ENCODE peak calls at places on chromosomes 11 and 22, in eight cellular contexts. P is HCT116, F is endothelial cell of umbilical vein, B is SK-N-SH, O is K562, D is H1, S is HepG2, I is GM12878. R is an unnamed sample. For H4K20me1, the result is how much of the 10 kb centered on the place peaks cover.

GRCh38 chr22:50286275-50286674 is 16.1 kb upstream of the MAPK11 start:
- DNase-seq in P (no peak), F (no peak), B (no peak), O (no peak), D (no peak), S (no peak), I (no peak), R (no peak)

GRCh38 chr11:104091281-104092071 is 55.0 kb downstream of the DDI1 start:
- DNase-seq in P (no peak), F (no peak), B (no peak), O (no peak), D (no peak), S (no peak), I (no peak), R (no peak)

GRCh38 chr22:50545522-50546325 is at the start of gene KLHDC7B:
- DNase-seq in P (no peak), F (no peak), B (peak), O (no peak), D (no peak), S (no peak), I (no peak), R (no peak)

GRCh38 chr22:42959472-42960145 is 55.3 kb downstream of the PACSIN2 start:
- DNase-seq in P (no peak), F (peak), B (peak), O (peak), D (no peak), S (peak), I (no peak), R (peak)

GRCh38 chr11:70460111-70460510 is 61.8 kb downstream of the CTTN start:
- DNase-seq in P (no peak), F (no peak), B (no peak), O (no peak), D (no peak), S (no peak), I (no peak), R (no peak)

GRCh38 chr11:120424970-120425332 is 86.6 kb upstream of the GRIK4 start:
- DNase-seq in P (no peak), F (no peak), B (no peak), O (no peak), D (no peak), S (no peak), I (no peak), R (no peak)

GRCh38 chr22:37259540-37260029 is 15.5 kb upstream of the RAC2 start:
- DNase-seq in P (peak), F (peak), B (peak), O (peak), D (peak), S (no peak), I (no peak), R (peak)

GRCh38 chr22:24455751-24456426 is 28.5 kb downstream of the ADORA2A start:
- DNase-seq in P (no peak), F (peak), B (no peak), O (no peak), D (no peak), S (peak), I (no peak), R (no peak)

GRCh38 chr11:72409458-72409857 is 24.9 kb downstream of the CLPB start:
- DNase-seq in P (no peak), F (no peak), B (no peak), O (no peak), D (no peak), S (no peak), I (no peak), R (no peak)

GRCh38 chr22:40414838-40415505 is 44.6 kb downstream of the SGSM3 start:
- DNase-seq in P (no peak), F (no peak), B (peak), O (no peak), D (no peak), S (no peak), I (no peak), R (no peak)

GRCh38 chr11:106424111-106424510 is 346.6 kb downstream of the AASDHPPT start:
- DNase-seq in P (no peak), F (no peak), B (no peak), O (no peak), D (no peak), S (no peak), I (no peak), R (no peak)

GRCh38 chr11:80330302-80330701 is 889.5 kb upstream of the TENM4 start:
- DNase-seq in P (no peak), F (peak), B (no peak), O (no peak), D (no peak), S (no peak), I (no peak), R (no peak)

GRCh38 chr22:48737461-48738203 is 1090.0 kb downstream of the BRD1 start:
- DNase-seq in P (no peak), F (no peak), B (no peak), O (no peak), D (no peak), S (no peak), I (no peak), R (no peak)

GRCh38 chr11:124717421-124717785 is 22.3 kb upstream of the NRGN start:
- DNase-seq in P (no peak), F (no peak), B (no peak), O (no peak), D (no peak), S (no peak), I (no peak), R (no peak)

GRCh38 chr11:71086687-71087258 is 165.6 kb downstream of the SHANK2 start:
- DNase-seq in P (no peak), F (no peak), B (peak), O (peak), D (peak), S (peak), I (no peak), R (peak)

GRCh38 chr11:64246874-64247728 is at the start of gene PPP1R14B:
- DNase-seq in P (no peak), F (peak), B (peak), O (peak), D (peak), S (peak), I (no peak), R (peak)

GRCh38 chr11:62400760-62401159 is 18.1 kb upstream of the SCGB1A1 start:
- DNase-seq in P (no peak), F (no peak), B (peak), O (no peak), D (no peak), S (no peak), I (no peak), R (no peak)

GRCh38 chr11:1384206-1384965 is 5.3 kb upstream of the BRSK2 start:
- DNase-seq in P (no peak), F (no peak), B (no peak), O (no peak), D (no peak), S (no peak), I (peak), R (no peak)

GRCh38 chr11:134340354-134340964 is 8.7 kb downstream of the GLB1L2 start:
- DNase-seq in P (no peak), F (no peak), B (no peak), O (no peak), D (no peak), S (no peak), I (no peak), R (no peak)

GRCh38 chr22:37972527-37972926 is 11.8 kb downstream of the SOX10 start:
- DNase-seq in P (no peak), F (no peak), B (no peak), O (no peak), D (no peak), S (no peak), I (no peak), R (no peak)

GRCh38 chr22:50731811-50732624 is 6.0 kb upstream of the ACR start:
- DNase-seq in P (peak), F (no peak), B (peak), O (peak), D (peak), S (peak), I (no peak), R (peak)

GRCh38 chr22:29216873-29217666 is 11.4 kb downstream of the EMID1 start:
- DNase-seq in P (no peak), F (no peak), B (peak), O (peak), D (no peak), S (peak), I (no peak), R (no peak)

GRCh38 chr11:74380746-74381439 is 17.3 kb downstream of the PGM2L1 start:
- DNase-seq in P (no peak), F (no peak), B (no peak), O (no peak), D (no peak), S (no peak), I (no peak), R (no peak)

GRCh38 chr11:67022961-67023956 is at the start of gene SYT12:
- DNase-seq in P (no peak), F (no peak), B (peak), O (no peak), D (peak), S (no peak), I (no peak), R (peak)

GRCh38 chr11:116879789-116880402 is 42.5 kb upstream of the APOA1 start:
- DNase-seq in P (peak), F (peak), B (peak), O (no peak), D (no peak), S (peak), I (peak), R (peak)

GRCh38 chr11:92311616-92312449 is 87.2 kb downstream of the FAT3 start:
- DNase-seq in P (no peak), F (no peak), B (no peak), O (no peak), D (no peak), S (no peak), I (no peak), R (peak)

DNA sequence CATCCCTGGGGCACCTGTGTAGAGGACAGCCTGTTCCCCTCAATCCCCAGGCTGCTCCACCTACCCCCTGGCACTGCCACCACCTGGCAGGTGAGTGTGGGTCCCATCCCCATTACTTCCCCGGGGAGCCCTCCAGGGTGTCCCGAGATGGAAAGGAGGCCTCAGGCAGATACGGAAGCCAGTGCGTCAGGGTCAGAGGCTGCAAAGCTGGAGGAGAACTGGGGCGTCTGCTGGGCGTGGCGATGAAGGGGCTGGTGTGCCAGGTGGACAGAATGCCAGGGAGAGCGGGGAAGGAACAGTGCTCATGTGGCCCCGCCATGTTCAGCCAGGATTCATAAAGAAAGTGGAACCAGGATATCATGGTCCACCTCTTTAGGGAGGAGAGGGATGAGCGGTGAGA is 7.8 kb downstream of the YPEL1 start:
- DNase-seq in P (no peak), F (no peak), B (no peak), O (peak), D (no peak), S (no peak), I (no peak), R (no peak)
- H4K20me1 ChIP-seq in P (under half), F (under half), B (under half), O (under half), D (under half), S (under half), I (under half), R (under half)

DNA sequence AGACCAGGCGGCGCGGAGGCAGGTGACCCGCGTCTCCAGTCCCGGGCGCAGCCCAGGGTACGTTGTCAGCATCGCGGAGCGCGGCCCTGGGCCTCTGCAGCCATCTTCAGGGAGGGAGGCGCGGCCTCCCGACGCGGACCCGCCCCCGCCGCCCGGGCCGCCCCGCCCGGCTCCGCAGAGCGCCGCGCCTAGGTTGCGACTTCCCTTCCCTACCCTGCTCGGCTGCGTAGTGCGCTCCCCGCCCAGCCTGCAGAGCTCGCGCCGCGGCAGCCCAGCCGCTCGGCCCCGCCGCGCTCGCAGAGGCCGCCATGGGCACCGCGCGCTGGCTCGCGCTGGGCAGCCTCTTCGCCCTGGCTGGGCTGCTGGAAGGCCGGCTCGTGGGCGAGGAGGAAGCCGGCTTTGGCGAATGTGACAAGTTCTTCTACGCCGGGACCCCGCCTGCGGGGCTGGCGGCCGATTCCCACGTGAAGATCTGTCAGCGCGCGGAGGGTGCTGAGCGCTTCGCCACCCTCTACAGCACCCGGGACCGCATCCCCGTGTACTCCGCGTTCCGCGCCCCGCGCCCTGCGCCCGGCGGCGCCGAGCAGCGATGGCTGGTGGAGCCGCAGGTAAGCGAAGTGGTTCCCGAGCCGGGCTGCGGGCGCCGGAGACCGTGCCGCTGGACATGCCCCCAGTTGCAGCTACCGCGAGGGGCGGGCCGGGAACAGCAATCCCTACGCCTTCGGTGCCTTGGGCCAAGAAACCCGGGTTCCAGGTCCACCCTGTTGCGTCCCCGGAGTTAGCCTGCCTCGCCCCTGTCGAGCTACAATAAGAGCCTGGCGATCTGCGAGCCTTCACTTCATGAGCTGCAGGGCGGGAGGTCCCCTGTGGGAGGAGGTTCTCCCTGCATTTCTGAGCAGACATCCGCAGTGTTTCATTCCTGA is at the start of gene ENDOD1:
- DNase-seq in P (no peak), F (peak), B (peak), O (peak), D (peak), S (peak), I (no peak), R (peak)
- TF ChIP-seq POLR2AphosphoS5 in P (peak), F (peak), B (peak), O (peak), D (no peak), S (no peak), I (peak), R (peak)

DNA sequence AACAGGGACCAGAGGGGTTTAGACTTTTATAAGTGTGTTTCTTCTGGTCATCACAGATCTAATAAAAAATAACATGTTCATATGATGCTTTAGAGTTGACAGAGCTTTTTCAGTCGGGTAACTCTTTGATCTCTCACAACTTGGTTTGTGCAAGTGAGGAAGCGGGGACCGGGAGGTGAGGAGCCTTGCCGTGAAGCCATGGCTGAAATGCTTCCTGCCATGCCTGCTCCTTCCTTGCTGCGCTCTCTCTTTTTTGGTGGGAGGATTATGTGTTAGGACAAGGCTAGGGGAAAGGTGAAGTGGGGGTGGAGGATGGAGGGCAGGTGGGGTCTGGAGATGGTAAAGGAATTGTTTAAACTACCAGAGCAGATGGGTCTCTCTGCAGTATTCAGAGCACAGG is 23.8 kb downstream of the TEAD1 start:
- DNase-seq in P (no peak), F (no peak), B (no peak), O (no peak), D (no peak), S (no peak), I (no peak), R (peak)
- H4K20me1 ChIP-seq in P (under half), F (under half), B (under half), O (under half), D (under half), S (under half), I (under half), R (half or more)

DNA sequence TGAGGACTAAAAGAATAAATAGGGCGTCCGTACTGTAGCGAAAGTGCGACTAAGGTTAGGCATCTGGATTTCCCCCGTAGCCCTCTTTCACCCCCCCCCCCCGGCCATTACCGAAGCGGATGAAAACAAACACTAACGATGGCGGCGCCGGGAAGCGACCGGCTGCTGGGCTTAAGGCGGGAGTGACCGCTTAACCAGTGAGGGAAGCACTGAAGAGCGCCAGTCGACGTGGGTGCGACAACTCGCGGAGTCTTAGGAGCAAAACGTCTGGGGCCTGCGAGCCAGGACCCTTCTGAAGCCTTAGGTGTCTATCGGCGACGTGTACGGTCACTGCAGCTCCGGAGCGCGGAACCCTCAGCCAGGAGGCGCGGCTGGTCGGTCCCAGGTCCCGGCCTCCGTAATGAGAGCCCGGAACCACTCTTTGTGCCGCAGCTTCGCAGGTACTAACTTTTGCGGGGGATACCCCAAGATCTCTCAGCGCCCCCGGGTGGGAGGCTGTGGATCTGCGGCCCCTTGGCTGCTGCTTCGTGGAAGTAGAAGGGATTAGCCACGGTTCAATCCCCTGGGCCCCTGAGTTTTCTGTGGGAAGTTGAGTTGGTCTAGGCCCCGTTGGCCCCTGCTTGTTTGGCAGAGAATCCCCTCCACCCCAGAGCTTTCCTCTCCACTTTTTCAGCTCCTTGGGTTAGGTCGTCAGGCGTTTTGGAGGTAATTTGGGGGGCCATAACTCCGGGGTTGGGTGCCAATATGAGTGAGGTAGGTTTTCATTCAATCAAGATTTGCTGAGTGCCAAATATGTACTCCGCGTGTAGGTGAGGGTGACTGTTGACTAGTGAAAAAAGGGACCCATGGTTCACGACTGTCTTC is at the start of gene ATG13:
- DNase-seq in P (peak), F (peak), B (peak), O (peak), D (peak), S (peak), I (no peak), R (peak)
- TF ChIP-seq POLR2AphosphoS5 in P (no peak), F (peak), B (no peak), O (peak), D (peak), S (no peak), I (peak), R (peak)

DNA sequence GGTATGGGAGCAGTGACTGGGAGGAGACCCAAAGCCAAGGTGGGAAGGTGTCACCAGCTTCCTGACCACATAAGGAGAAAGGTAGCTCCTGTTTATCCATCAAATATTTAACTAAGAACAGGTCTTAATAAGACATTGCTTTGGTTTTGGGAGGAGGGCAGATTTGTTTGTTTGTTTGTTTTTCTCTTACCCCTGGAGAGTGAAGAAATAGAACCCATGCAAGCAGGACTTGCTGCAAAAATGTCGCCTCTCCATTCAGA is 26.2 kb upstream of the CD44 start:
- DNase-seq in P (no peak), F (no peak), B (no peak), O (no peak), D (no peak), S (no peak), I (no peak), R (no peak)
- H4K20me1 ChIP-seq in P (under half), F (under half), B (under half), O (under half), D (under half), S (under half), I (under half), R (under half)

DNA sequence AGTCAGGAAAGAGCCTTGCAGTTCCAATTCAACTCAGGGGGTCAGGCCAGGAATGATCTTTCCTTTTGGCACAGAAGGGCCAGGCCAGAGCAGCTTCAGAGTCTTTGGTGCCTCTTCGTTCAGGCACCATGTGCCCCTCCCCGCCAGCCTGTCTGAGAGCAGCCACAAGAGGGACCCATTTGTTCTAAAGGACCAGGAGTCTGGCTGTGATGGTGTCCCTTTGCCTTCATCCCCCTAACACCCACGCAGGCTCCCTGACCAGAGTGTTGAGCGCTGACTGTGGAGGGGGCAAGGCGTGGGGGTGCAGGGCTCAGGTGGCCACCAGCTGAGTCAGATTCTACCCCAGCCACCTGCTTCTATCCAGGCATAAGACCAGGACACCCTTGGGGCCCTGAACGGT is 156.4 kb downstream of the TTC17 start:
- DNase-seq in P (no peak), F (no peak), B (peak), O (peak), D (peak), S (peak), I (no peak), R (peak)
- TF ChIP-seq POLR2AphosphoS5 in P (no peak), F (no peak), B (no peak), O (no peak), D (no peak), S (no peak), I (no peak), R (no peak)

GRCh38 chr22:46793497-46793896 is 31.0 kb downstream of the TBC1D22A start:
- DNase-seq in P (no peak), F (no peak), B (no peak), O (no peak), D (no peak), S (no peak), I (no peak), R (no peak)

GRCh38 chr22:46791201-46791731 is 28.8 kb downstream of the TBC1D22A start:
- DNase-seq in P (no peak), F (peak), B (no peak), O (no peak), D (no peak), S (no peak), I (no peak), R (no peak)

GRCh38 chr22:46794067-46794466 is 31.6 kb downstream of the TBC1D22A start:
- DNase-seq in P (no peak), F (no peak), B (no peak), O (no peak), D (no peak), S (no peak), I (no peak), R (no peak)

GRCh38 chr22:46792061-46792796 is 29.8 kb downstream of the TBC1D22A start:
- DNase-seq in P (no peak), F (peak), B (no peak), O (no peak), D (no peak), S (no peak), I (no peak), R (no peak)

GRCh38 chr22:46792841-46793261 is 30.4 kb downstream of the TBC1D22A start:
- DNase-seq in P (no peak), F (no peak), B (no peak), O (no peak), D (no peak), S (no peak), I (no peak), R (no peak)
- H4K20me1 ChIP-seq in P (under half), F (under half), B (under half), O (under half), D (under half), S (under half), I (under half), R (under half)

GRCh38 chr22:30373331-30374325 is 13.6 kb downstream of the RNF215 start:
- DNase-seq in P (no peak), F (no peak), B (no peak), O (no peak), D (no peak), S (no peak), I (no peak), R (no peak)
- TF ChIP-seq POLR2AphosphoS5 in P (no peak), F (no peak), B (no peak), O (no peak), D (peak), S (no peak), I (no peak), R (no peak)

R was measured in GM23338.